ENCODE peak calls at places on chromosome 4, in seven cellular contexts. Z, R, J, F, B, Y and P are unnamed samples.

GRCh38 chr4:53680588-53680987 is 89.3 kb upstream of the LNX1 start:
- DNase-seq in Z (no peak), R (no peak), J (no peak), F (no peak), B (no peak), Y (no peak), P (no peak)

GRCh38 chr4:122588453-122589238 is 32.2 kb downstream of the IL21 start:
- DNase-seq in Z (peak; percentile 51), R (no peak), J (no peak), F (no peak), B (peak; percentile 16), Y (no peak), P (peak; percentile 24)

GRCh38 chr4:89898304-89898716 is 3.7 kb downstream of the MMRN1 start:
- DNase-seq in Z (no peak), R (no peak), J (no peak), F (no peak), B (no peak), Y (no peak), P (no peak)

GRCh38 chr4:7108046-7108625 is 40.3 kb upstream of the GRPEL1 start:
- DNase-seq in Z (no peak), R (peak; percentile 55), J (no peak), F (no peak), B (no peak), Y (no peak), P (no peak)

GRCh38 chr4:106898621-106899230 is 137.4 kb downstream of the DKK2 start:
- DNase-seq in Z (peak; percentile 39), R (no peak), J (no peak), F (peak; percentile 58), B (peak; percentile 76), Y (no peak), P (peak; percentile 71)

GRCh38 chr4:21888195-21888976 is 60.2 kb downstream of the KCNIP4 start:
- DNase-seq in Z (peak; percentile 96), R (no peak), J (no peak), F (peak; percentile 66), B (peak; percentile 82), Y (no peak), P (peak; percentile 77)

GRCh38 chr4:157994863-157995262 is 178.0 kb downstream of the GASK1B start:
- DNase-seq in Z (peak; percentile 12), R (no peak), J (no peak), F (peak; percentile 62), B (peak; percentile 46), Y (no peak), P (no peak)

GRCh38 chr4:56229947-56230346 is 157.3 kb downstream of the AASDH start:
- DNase-seq in Z (no peak), R (no peak), J (no peak), F (no peak), B (no peak), Y (no peak), P (no peak)

GRCh38 chr4:123478859-123479345 is 82.3 kb downstream of the SPRY1 start:
- DNase-seq in Z (peak; percentile 67), R (peak; percentile 80), J (no peak), F (peak; percentile 43), B (peak; percentile 43), Y (no peak), P (peak; percentile 53)

GRCh38 chr4:33930497-33930896 is 2313.8 kb downstream of the ARAP2 start:
- DNase-seq in Z (peak; percentile 67), R (no peak), J (no peak), F (no peak), B (peak; percentile 25), Y (no peak), P (no peak)

GRCh38 chr4:4864940-4865704 is 5.7 kb downstream of the MSX1 start:
- DNase-seq in Z (no peak), R (no peak), J (no peak), F (no peak), B (no peak), Y (no peak), P (no peak)

GRCh38 chr4:83010111-83010521 is 507 bp downstream of the LIN54 start:
- DNase-seq in Z (peak; percentile 59), R (no peak), J (no peak), F (peak; percentile 44), B (peak; percentile 33), Y (no peak), P (peak; percentile 33)

GRCh38 chr4:32472918-32473317 is 1752.7 kb downstream of the PCDH7 start:
- DNase-seq in Z (no peak), R (no peak), J (no peak), F (peak; percentile 13), B (no peak), Y (no peak), P (peak; percentile 1)

GRCh38 chr4:118102195-118102594 is 67.9 kb downstream of the NDST3 start:
- DNase-seq in Z (no peak), R (no peak), J (no peak), F (no peak), B (no peak), Y (no peak), P (no peak)

GRCh38 chr4:125231661-125232060 is 83.1 kb upstream of the FAT4 start:
- DNase-seq in Z (no peak), R (no peak), J (no peak), F (no peak), B (no peak), Y (no peak), P (no peak)

GRCh38 chr4:77432702-77433101 is 172.9 kb upstream of the CXCL13 start:
- DNase-seq in Z (no peak), R (no peak), J (no peak), F (peak; percentile 29), B (no peak), Y (no peak), P (peak; percentile 47)

GRCh38 chr4:56857601-56858301 is 36.2 kb upstream of the SPINK2 start:
- DNase-seq in Z (no peak), R (no peak), J (no peak), F (no peak), B (no peak), Y (no peak), P (peak; percentile 48)

GRCh38 chr4:53929311-53929710 is 135.1 kb downstream of the CHIC2 start:
- DNase-seq in Z (peak; percentile 80), R (no peak), J (no peak), F (no peak), B (peak; percentile 35), Y (no peak), P (no peak)

DNA sequence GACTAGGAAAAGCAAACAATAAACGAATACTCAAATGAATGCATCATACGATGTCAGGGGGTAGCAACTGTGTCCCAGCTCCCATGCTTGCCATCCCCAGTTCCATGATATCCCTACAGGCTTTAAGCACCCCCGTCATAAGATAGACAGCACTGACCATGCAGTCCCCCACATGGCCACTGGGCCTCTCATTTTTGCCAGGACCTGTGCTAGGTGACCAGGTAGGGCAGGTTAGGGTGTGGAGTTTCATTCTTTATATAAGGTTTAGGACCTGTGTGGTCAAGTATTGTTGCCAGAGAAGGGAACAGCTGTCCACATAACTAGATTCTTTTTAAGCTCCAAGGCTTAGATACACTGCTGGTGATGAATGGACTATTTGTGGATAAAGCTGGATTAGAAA is 9.7 kb downstream of the PPEF2 start:
- DNase-seq in Z (no peak), R (no peak), J (no peak), F (no peak), B (no peak), Y (no peak), P (no peak)
- TF ChIP-seq CTCF in Z (peak; percentile 8), R (peak; percentile 12), J (no peak), F (peak; percentile 18), B (peak; percentile 19), Y (peak; percentile 27), P (peak; percentile 31)

GRCh38 chr4:145937990-145938611 is 522 bp downstream of the ZNF827 start:
- DNase-seq in Z (peak; percentile 42), R (no peak), J (no peak), F (peak; percentile 39), B (peak; percentile 38), Y (no peak), P (peak; percentile 50)

GRCh38 chr4:145937021-145937861 is 1.4 kb downstream of the ZNF827 start:
- DNase-seq in Z (peak; percentile 68), R (peak; percentile 84), J (no peak), F (no peak), B (peak; percentile 68), Y (peak; percentile 62), P (peak; percentile 57)

GRCh38 chr4:145935253-145936141 is 3.1 kb downstream of the ZNF827 start:
- DNase-seq in Z (no peak), R (no peak), J (no peak), F (no peak), B (peak; percentile 33), Y (no peak), P (no peak)

GRCh38 chr4:145934434-145935047 is 4.1 kb downstream of the ZNF827 start:
- DNase-seq in Z (no peak), R (no peak), J (no peak), F (no peak), B (no peak), Y (no peak), P (no peak)

DNA sequence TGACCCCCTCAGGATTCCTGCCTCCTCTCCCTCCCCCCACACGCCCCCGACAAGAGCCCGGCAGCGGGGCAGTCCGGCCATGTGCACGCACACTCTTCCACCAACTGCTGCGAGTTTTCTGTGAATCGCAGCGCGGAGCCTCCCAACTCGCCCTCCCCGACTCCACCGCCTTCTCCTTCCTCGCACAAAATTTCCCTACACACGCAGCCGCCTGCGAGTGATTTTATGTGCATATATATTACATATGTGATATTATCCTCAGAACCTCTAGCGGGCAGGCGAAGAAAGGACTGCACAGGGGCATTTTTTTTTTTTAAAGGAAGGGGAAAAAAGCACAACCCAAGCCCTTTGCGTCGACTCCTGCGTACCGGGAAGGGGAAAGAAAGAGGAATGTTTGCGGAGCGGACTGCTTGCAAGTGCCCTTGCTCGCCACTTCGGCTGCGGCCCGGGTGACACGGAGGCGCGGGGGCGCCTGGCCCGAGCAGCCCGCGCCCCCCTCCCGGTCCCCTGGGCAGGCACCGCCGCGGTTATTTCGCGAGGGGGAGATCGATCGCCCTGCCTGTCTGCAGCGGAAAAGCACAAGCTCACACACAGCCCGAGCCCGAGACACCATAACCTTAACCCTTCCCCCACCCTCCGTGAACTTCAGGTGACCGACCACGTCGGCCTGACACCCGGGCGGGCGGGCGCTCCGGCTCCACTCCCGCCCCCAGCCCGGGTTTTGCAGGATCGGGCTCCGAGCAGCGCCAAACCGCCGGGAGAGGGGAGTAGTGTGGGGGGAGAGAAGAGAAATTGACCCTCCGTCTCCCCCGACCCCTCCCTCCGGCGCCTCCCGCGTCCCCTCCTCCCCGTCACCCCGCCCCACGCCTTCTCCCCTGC is 2.2 kb downstream of the ZNF827 start:
- DNase-seq in Z (peak; percentile 83), R (peak; percentile 87), J (peak; percentile 26), F (peak; percentile 55), B (peak; percentile 79), Y (peak; percentile 67), P (peak; percentile 70)
- TF ChIP-seq CTCF in Z (peak; percentile 39), R (peak; percentile 34), J (no peak), F (peak; percentile 0), B (peak; percentile 28), Y (no peak), P (peak; percentile 8)

GRCh38 chr4:63528592-63528991 is 880.7 kb downstream of the TECRL start:
- DNase-seq in Z (no peak), R (no peak), J (no peak), F (no peak), B (peak; percentile 15), Y (no peak), P (peak; percentile 20)
- TF ChIP-seq CTCF in Z (no peak), R (no peak), J (no peak), F (no peak), B (peak; percentile 27), Y (no peak), P (peak; percentile 44)

DNA sequence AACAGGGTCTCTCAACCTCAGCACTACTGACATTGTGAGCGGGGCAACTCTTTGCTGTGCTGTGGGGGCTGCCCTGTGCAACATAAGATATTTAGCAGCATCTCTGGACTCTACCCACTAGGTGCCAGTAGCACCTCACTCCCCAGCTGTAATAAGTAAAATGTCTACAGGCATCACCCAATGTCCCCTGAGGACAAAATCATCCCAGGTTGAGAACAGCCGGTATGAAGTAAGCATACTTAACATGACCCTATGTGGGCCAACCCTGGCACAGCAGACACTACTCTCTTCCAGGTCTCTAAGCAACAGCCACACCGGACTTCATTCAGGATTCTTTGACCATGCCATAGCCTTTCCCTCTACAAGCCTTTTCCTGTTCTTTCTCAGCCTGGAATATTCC is 10.5 kb upstream of the MGST2 start:
- DNase-seq in Z (peak; percentile 56), R (no peak), J (no peak), F (peak; percentile 71), B (peak; percentile 82), Y (no peak), P (peak; percentile 74)
- TF ChIP-seq CTCF in Z (peak; percentile 42), R (peak; percentile 45), J (no peak), F (peak; percentile 60), B (peak; percentile 62), Y (no peak), P (peak; percentile 53)